ENCODE peak calls at places on chromosomes 16 and 17, in four cellular contexts. One of them, this sample, is unnamed.

GRCh38 chr16:19715566-19715965 is 2.5 kb downstream of the KNOP1 start:
- DNase-seq in lower leg skin: no peak
- DNase-seq in body of pancreas: no peak
- DNase-seq in heart left ventricle: no peak
- DNase-seq in this sample: no peak

GRCh38 chr16:15032547-15033308 is 23.1 kb downstream of the NTAN1 start:
- DNase-seq in body of pancreas: no peak
- DNase-seq in heart left ventricle: no peak
- DNase-seq in lower leg skin: peak
- DNase-seq in this sample: no peak

GRCh38 chr17:40557531-40558299 is 7.6 kb downstream of the CCR7 start:
- DNase-seq in lower leg skin: peak
- DNase-seq in body of pancreas: peak
- DNase-seq in heart left ventricle: peak
- DNase-seq in this sample: no peak

GRCh38 chr17:82134101-82134500 is 36.1 kb upstream of the FASN start:
- DNase-seq in body of pancreas: no peak
- DNase-seq in heart left ventricle: no peak
- DNase-seq in lower leg skin: no peak
- DNase-seq in this sample: no peak

GRCh38 chr16:66264311-66265105 is 102.0 kb upstream of the CDH5 start:
- DNase-seq in lower leg skin: peak
- DNase-seq in heart left ventricle: no peak
- DNase-seq in body of pancreas: no peak
- DNase-seq in this sample: no peak

GRCh38 chr17:30761058-30761457 is 63.4 kb downstream of the CRLF3 start:
- DNase-seq in lower leg skin: no peak
- DNase-seq in heart left ventricle: no peak
- DNase-seq in body of pancreas: no peak
- DNase-seq in this sample: no peak

GRCh38 chr17:28745777-28746473 is 2.1 kb downstream of the TRAF4 start:
- DNase-seq in heart left ventricle: no peak
- DNase-seq in lower leg skin: no peak
- DNase-seq in body of pancreas: peak
- DNase-seq in this sample: peak

GRCh38 chr16:77234611-77235010 is 35.4 kb downstream of the SYCE1L start:
- DNase-seq in body of pancreas: no peak
- DNase-seq in heart left ventricle: no peak
- DNase-seq in lower leg skin: peak
- DNase-seq in this sample: peak

GRCh38 chr16:46828943-46829342 is 2.0 kb downstream of the C16orf87 start:
- DNase-seq in body of pancreas: no peak
- DNase-seq in lower leg skin: no peak
- DNase-seq in heart left ventricle: no peak
- DNase-seq in this sample: no peak

GRCh38 chr16:82695806-82696205 is 69.0 kb downstream of the CDH13 start:
- DNase-seq in lower leg skin: no peak
- DNase-seq in heart left ventricle: no peak
- DNase-seq in body of pancreas: no peak
- DNase-seq in this sample: no peak

GRCh38 chr17:37743875-37744632 is 805 bp downstream of the HNF1B start:
- DNase-seq in body of pancreas: peak
- DNase-seq in heart left ventricle: no peak
- DNase-seq in lower leg skin: no peak
- DNase-seq in this sample: no peak

GRCh38 chr17:37744633-37744927 is 279 bp downstream of the HNF1B start:
- DNase-seq in lower leg skin: no peak
- DNase-seq in body of pancreas: no peak
- DNase-seq in heart left ventricle: no peak
- DNase-seq in this sample: no peak

GRCh38 chr17:37746617-37747016 is 1.8 kb upstream of the HNF1B start:
- DNase-seq in heart left ventricle: no peak
- DNase-seq in body of pancreas: no peak
- DNase-seq in lower leg skin: no peak
- DNase-seq in this sample: no peak

GRCh38 chr17:37745801-37746426 is 1.1 kb upstream of the HNF1B start:
- DNase-seq in body of pancreas: peak
- DNase-seq in heart left ventricle: no peak
- DNase-seq in lower leg skin: no peak
- DNase-seq in this sample: no peak

GRCh38 chr17:37744961-37745800 is at the start of gene HNF1B:
- DNase-seq in body of pancreas: peak
- DNase-seq in lower leg skin: no peak
- DNase-seq in heart left ventricle: no peak
- DNase-seq in this sample: no peak
- TF ChIP-seq POLR2A in body of pancreas: peak
- TF ChIP-seq POLR2A in lower leg skin: no peak
- TF ChIP-seq POLR2A in heart left ventricle: no peak
- TF ChIP-seq POLR2A in this sample: no peak

GRCh38 chr17:38673714-38674012 is 1.1 kb downstream of the EPOP start:
- DNase-seq in heart left ventricle: no peak
- DNase-seq in body of pancreas: peak
- DNase-seq in lower leg skin: no peak
- DNase-seq in this sample: no peak

GRCh38 chr17:38672788-38673713 is 1.7 kb downstream of the EPOP start:
- DNase-seq in heart left ventricle: no peak
- DNase-seq in lower leg skin: no peak
- DNase-seq in body of pancreas: no peak
- DNase-seq in this sample: no peak

GRCh38 chr17:38674013-38674748 is 576 bp downstream of the EPOP start:
- DNase-seq in body of pancreas: peak
- DNase-seq in heart left ventricle: peak
- DNase-seq in lower leg skin: peak
- DNase-seq in this sample: no peak

GRCh38 chr17:38676706-38677504 is 2.1 kb upstream of the EPOP start:
- DNase-seq in heart left ventricle: peak
- DNase-seq in body of pancreas: peak
- DNase-seq in lower leg skin: peak
- DNase-seq in this sample: peak

DNA sequence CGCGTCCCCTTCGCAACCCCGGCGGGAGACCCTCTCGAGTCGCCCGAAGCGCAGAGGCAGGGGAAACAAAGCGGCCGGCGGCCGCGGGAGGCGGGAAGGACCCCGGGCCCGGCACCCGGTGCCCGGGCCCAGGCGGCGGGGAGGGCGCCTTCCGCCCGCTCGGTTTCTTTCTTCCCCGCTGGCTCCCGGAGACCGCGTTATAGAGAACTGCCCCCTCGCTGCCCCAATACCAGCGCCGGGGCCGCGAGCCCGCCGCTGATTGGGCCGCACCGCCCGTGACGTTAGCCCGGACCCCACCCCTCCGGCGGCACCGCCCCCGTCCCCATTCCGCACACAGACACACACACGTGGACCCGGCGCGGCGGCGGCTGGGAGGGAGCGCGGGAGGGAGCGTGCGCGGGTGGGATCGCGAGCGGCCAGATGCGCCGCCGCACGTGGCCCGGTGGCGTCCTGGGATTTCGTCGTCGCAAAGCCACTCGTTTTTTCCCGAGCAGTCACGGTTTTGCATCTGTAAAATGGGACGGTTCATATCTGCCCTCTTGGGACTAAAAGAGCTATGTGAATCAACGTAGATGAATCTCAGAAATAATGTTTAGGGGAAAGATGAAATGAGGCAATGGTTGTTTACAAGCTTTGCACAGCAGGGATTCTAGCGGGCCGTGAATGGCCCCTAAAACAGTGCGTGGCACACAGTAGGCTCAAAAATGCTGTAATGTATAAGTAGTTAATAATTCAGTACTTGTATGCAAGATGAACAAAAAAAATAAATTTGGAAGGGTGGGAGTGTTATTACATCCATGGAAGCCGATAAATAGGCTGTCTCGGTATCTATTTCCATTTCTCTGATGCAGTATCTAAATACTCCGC is at the start of gene EPOP:
- DNase-seq in lower leg skin: peak
- DNase-seq in heart left ventricle: peak
- DNase-seq in body of pancreas: peak
- DNase-seq in this sample: peak
- TF ChIP-seq POLR2A in lower leg skin: no peak
- TF ChIP-seq POLR2A in heart left ventricle: peak
- TF ChIP-seq POLR2A in body of pancreas: peak
- TF ChIP-seq POLR2A in this sample: peak

GRCh38 chr16:83900611-83901010 is 1.7 kb downstream of the MLYCD start:
- DNase-seq in lower leg skin: no peak
- DNase-seq in heart left ventricle: no peak
- DNase-seq in body of pancreas: no peak
- DNase-seq in this sample: no peak

GRCh38 chr16:83907111-83907510 is 8.2 kb downstream of the MLYCD start:
- DNase-seq in body of pancreas: no peak
- DNase-seq in lower leg skin: no peak
- DNase-seq in heart left ventricle: no peak
- DNase-seq in this sample: no peak

GRCh38 chr16:83901101-83901500 is 2.2 kb downstream of the MLYCD start:
- DNase-seq in heart left ventricle: no peak
- DNase-seq in body of pancreas: no peak
- DNase-seq in lower leg skin: no peak
- DNase-seq in this sample: no peak

GRCh38 chr16:83906690-83907089 is 7.8 kb downstream of the MLYCD start:
- DNase-seq in heart left ventricle: no peak
- DNase-seq in body of pancreas: no peak
- DNase-seq in lower leg skin: no peak
- DNase-seq in this sample: no peak

GRCh38 chr16:83903739-83904138 is 4.8 kb downstream of the MLYCD start:
- DNase-seq in body of pancreas: peak
- DNase-seq in lower leg skin: no peak
- DNase-seq in heart left ventricle: peak
- DNase-seq in this sample: no peak
- TF ChIP-seq POLR2A in body of pancreas: no peak
- TF ChIP-seq POLR2A in lower leg skin: no peak
- TF ChIP-seq POLR2A in heart left ventricle: no peak
- TF ChIP-seq POLR2A in this sample: no peak

GRCh38 chr17:17820457-17821158 is 16.2 kb downstream of the SREBF1 start:
- DNase-seq in lower leg skin: no peak
- DNase-seq in heart left ventricle: no peak
- DNase-seq in body of pancreas: no peak
- DNase-seq in this sample: no peak
- TF ChIP-seq POLR2A in lower leg skin: no peak
- TF ChIP-seq POLR2A in heart left ventricle: no peak
- TF ChIP-seq POLR2A in body of pancreas: no peak
- TF ChIP-seq POLR2A in this sample: no peak

GRCh38 chr17:46170609-46171432 is 22.4 kb downstream of the KANSL1 start:
- DNase-seq in body of pancreas: no peak
- DNase-seq in lower leg skin: no peak
- DNase-seq in heart left ventricle: no peak
- DNase-seq in this sample: no peak
- TF ChIP-seq POLR2A in body of pancreas: no peak
- TF ChIP-seq POLR2A in lower leg skin: no peak
- TF ChIP-seq POLR2A in heart left ventricle: no peak
- TF ChIP-seq POLR2A in this sample: no peak